ENCODE peak calls at places on chromosomes 13 and 19, in five cellular contexts. U is keratinocyte, V is heart right ventricle, X is stomach, D is aorta. A is an unnamed sample. For H3K4me1, the result is how much of the 10 kb centered on the place peaks cover.

GRCh38 chr13:110445183-110445582 is 116.3 kb downstream of the RAB20 start:
- DNase-seq in U (no peak), V (no peak), X (no peak), D (no peak), A (no peak)

GRCh38 chr13:57418067-57418677 is 213.4 kb upstream of the PCDH17 start:
- DNase-seq in U (no peak), V (no peak), X (no peak), D (no peak), A (no peak)

GRCh38 chr13:51761638-51762350 is 42.2 kb downstream of the DHRS12 start:
- DNase-seq in U (no peak), V (peak), X (no peak), D (peak), A (no peak)

GRCh38 chr19:13281567-13282291 is 131.5 kb downstream of the IER2 start:
- DNase-seq in U (no peak), V (no peak), X (no peak), D (no peak), A (no peak)

GRCh38 chr13:66312312-66313087 is 917.6 kb downstream of the PCDH9 start:
- DNase-seq in U (no peak), V (no peak), X (peak), D (no peak), A (no peak)

GRCh38 chr19:29666634-29667389 is 1.6 kb downstream of the PLEKHF1 start:
- DNase-seq in U (no peak), V (peak), X (peak), D (no peak), A (no peak)

GRCh38 chr19:21851596-21852345 is 15.8 kb upstream of the ZNF43 start:
- DNase-seq in U (peak), V (peak), X (peak), D (peak), A (peak)

GRCh38 chr13:75968103-75968838 is 332.1 kb downstream of the LMO7 start:
- DNase-seq in U (no peak), V (no peak), X (no peak), D (no peak), A (no peak)

GRCh38 chr19:45522010-45522941 is 15.0 kb downstream of the VASP start:
- DNase-seq in U (no peak), V (no peak), X (no peak), D (no peak), A (no peak)

GRCh38 chr13:45521292-45521691 is 56.6 kb downstream of the COG3 start:
- DNase-seq in U (no peak), V (no peak), X (no peak), D (no peak), A (no peak)

GRCh38 chr19:11463391-11463790 is 17.5 kb downstream of the ELAVL3 start:
- DNase-seq in U (no peak), V (no peak), X (no peak), D (no peak), A (no peak)

GRCh38 chr19:3699071-3699740 is 1.1 kb downstream of the PIP5K1C start:
- DNase-seq in U (no peak), V (peak), X (no peak), D (peak), A (no peak)

GRCh38 chr19:1267441-1268391 is 1.4 kb upstream of the CIRBP start:
- DNase-seq in U (no peak), V (no peak), X (no peak), D (no peak), A (no peak)

GRCh38 chr19:35310811-35311465 is 18.0 kb upstream of the CD22 start:
- DNase-seq in U (no peak), V (no peak), X (no peak), D (no peak), A (no peak)

GRCh38 chr13:110937511-110938303 is 22.8 kb upstream of the ANKRD10 start:
- DNase-seq in U (no peak), V (no peak), X (no peak), D (no peak), A (no peak)

GRCh38 chr19:10407102-10407501 is 3.8 kb upstream of the CDC37 start:
- DNase-seq in U (no peak), V (no peak), X (no peak), D (no peak), A (no peak)
- H3K4me1 ChIP-seq in U (under half), V (under half), X (under half), D (under half), A (under half)

DNA sequence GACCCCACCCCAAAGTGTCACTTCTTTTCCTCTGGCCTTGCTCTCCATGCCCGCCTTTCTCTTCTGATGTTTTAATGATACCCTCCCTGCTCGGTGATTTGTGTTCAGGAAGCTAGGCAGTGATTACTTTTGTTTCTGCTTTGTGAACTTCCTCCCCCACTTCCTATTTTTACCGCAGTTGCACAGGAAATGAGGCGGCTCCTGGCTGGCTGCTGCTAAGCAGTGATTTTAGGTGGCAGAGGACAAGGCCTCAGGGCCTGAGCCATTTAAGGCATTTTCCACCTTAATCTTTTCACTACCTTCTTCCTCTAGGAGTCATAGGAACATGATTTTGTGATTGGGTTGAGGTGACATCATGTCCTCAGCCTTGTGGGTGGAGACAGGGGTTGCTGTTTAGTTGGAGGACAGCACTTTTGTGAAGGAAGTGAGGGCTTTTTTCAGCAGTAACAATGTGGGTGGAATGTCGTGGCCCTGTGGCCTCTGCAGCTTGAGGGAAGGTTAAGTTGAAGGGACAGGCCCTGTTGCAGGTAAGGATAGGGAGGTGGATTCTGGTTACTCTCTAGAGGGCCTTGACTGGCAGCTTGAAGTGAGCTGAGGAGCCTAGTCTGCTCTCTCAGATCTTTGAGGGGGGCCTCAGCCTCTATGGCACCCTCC is 15.7 kb downstream of the GARRE1 start:
- DNase-seq in U (peak), V (peak), X (peak), D (peak), A (no peak)
- H3K4me1 ChIP-seq in U (under half), V (under half), X (under half), D (under half), A (half or more)

DNA sequence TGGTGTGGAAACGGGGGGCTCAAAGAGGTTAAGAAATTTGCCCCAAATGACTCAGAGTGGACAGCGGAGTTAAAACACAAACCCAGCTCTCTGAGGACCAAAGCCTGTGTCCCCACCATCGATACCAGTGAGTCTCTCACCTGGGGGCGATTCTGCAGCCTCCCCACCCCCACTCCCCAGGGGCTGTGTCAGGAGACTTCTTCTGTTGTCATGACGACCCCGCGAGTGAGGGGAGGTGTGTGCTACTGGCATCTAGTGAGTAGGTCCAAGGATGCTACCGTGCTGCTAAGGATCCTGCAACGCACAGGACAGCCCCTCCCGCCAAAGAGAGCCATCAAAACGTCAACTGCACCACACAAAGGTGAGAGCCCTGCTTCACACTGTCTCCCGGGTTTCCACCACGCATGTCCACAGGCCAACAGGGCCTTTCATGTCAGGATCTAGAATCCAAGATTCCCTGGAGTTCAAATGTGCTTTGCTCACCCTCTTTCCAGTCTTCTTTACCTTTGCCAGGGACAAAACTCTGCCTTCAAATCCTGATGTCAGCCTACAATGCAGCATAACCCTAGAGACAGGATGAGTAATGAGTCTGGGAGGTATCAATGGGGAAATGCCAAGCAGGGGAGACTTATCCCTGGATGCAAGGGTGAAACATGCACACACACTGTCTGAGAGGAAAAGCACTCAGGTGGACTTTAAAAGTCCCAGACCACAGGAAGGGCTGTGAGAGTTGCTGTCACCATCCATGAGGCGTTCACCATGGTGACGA is 3.9 kb downstream of the RANBP3 start:
- DNase-seq in U (no peak), V (no peak), X (no peak), D (no peak), A (no peak)
- H3K4me1 ChIP-seq in U (under half), V (under half), X (half or more), D (under half), A (half or more)

GRCh38 chr13:29589234-29589633 is 6.3 kb downstream of the SLC7A1 start:
- DNase-seq in U (no peak), V (no peak), X (no peak), D (no peak), A (no peak)
- H3K4me1 ChIP-seq in U (half or more), V (under half), X (under half), D (under half), A (half or more)

GRCh38 chr19:15247107-15248014 is 15.1 kb upstream of the EPHX3 start:
- DNase-seq in U (no peak), V (no peak), X (no peak), D (no peak), A (no peak)

GRCh38 chr19:15249912-15250634 is 17.8 kb upstream of the EPHX3 start:
- DNase-seq in U (no peak), V (peak), X (no peak), D (peak), A (no peak)

GRCh38 chr19:15249560-15249874 is 17.3 kb upstream of the EPHX3 start:
- DNase-seq in U (no peak), V (no peak), X (no peak), D (no peak), A (no peak)

GRCh38 chr19:15248106-15248505 is 15.9 kb upstream of the EPHX3 start:
- DNase-seq in U (no peak), V (no peak), X (no peak), D (peak), A (no peak)

GRCh38 chr19:15248648-15249559 is 16.7 kb upstream of the EPHX3 start:
- DNase-seq in U (no peak), V (peak), X (peak), D (peak), A (no peak)
- H3K4me1 ChIP-seq in U (under half), V (half or more), X (half or more), D (under half), A (half or more)

DNA sequence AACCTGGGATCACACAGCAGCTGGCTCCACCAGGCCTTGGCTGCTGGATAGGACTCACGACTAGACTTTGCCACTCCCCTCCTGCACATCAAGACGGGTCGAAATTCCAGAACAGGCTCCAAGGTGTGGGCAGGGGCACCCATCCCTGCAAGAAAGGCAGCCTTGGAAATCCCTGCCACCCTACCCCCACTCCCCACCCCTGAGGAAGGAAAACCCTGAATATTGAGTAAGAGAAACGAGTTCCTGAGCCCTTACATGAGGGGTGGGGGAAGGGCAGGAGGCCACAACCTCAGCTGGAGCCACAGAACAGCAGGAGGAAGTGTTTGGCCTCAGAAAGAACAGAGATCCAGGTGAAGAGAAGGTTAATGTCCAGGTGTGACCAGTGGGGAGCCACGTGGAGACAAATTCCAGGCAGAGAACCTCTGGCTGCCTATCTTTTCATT is 20.1 kb downstream of the DEDD2 start:
- DNase-seq in U (no peak), V (no peak), X (no peak), D (peak), A (no peak)
- H3K4me1 ChIP-seq in U (under half), V (under half), X (under half), D (under half), A (under half)

A was measured in esophagus muscularis mucosa.